ENCODE peak calls at places on chromosomes 12 and 14, in eight cellular contexts. D is activated T-cell treated with anti-CD3 and anti-CD28 coated beads, Interleukin-2, amount 50 U/mL, for 1 hour; K is Ammon's horn; T is body of pancreas; J is activated T-helper 1 cell treated with anti-CD3 and anti-CD28 coated beads, Interleukin-2, amount 50 U/mL, for 16 hours; I is ACHN; F is lower leg skin; L is stimulated activated naive CD4-positive, alpha-beta T cell. P is an unnamed sample.
A peak's percentile ranks its signal among the peaks of the same experiment; 100 is the strongest.

GRCh38 chr14:75794615-75795038 is 133.6 kb downstream of the TTLL5 start:
- DNase-seq in F (no peak), D (no peak), K (peak; percentile 52), J (no peak), I (peak; percentile 27), T (no peak), L (no peak), P (no peak)

GRCh38 chr12:115341442-115341841 is 657.5 kb upstream of the TBX3 start:
- DNase-seq in J (no peak), T (peak; percentile 67), L (no peak), F (peak; percentile 91), K (no peak), I (peak; percentile 95), D (no peak), P (peak; percentile 96)

GRCh38 chr12:62646566-62646965 is 179.9 kb downstream of the MON2 start:
- DNase-seq in L (no peak), F (no peak), J (no peak), I (no peak), T (no peak), K (no peak), D (no peak), P (no peak)

GRCh38 chr12:80268924-80269749 is 169.8 kb downstream of the OTOGL start:
- DNase-seq in K (no peak), J (no peak), I (peak; percentile 94), L (no peak), T (no peak), D (no peak), F (no peak), P (peak; percentile 74)

GRCh38 chr12:100324498-100324897 is 32.4 kb upstream of the SLC17A8 start:
- DNase-seq in T (no peak), J (no peak), I (no peak), K (no peak), D (no peak), F (no peak), L (no peak), P (no peak)

GRCh38 chr12:58393152-58393551 is 451.8 kb downstream of the ATP23 start:
- DNase-seq in J (no peak), D (no peak), F (no peak), I (peak; percentile 87), K (no peak), L (no peak), T (no peak), P (no peak)

GRCh38 chr12:91355150-91356006 is 172.8 kb upstream of the DCN start:
- DNase-seq in T (peak; percentile 77), I (peak; percentile 78), L (peak; percentile 21), K (peak; percentile 91), J (no peak), F (peak; percentile 78), D (peak; percentile 32), P (peak; percentile 65)

GRCh38 chr14:24231263-24232120 is 675 bp downstream of the NEDD8 start:
- DNase-seq in K (no peak), L (no peak), D (no peak), T (no peak), I (no peak), F (no peak), J (no peak), P (no peak)

GRCh38 chr12:99976762-99977161 is 8.0 kb downstream of the ANKS1B start:
- DNase-seq in K (no peak), L (no peak), T (no peak), F (no peak), J (no peak), D (no peak), I (no peak), P (no peak)

GRCh38 chr12:51846911-51847829 is 1.3 kb downstream of the FIGNL2 start:
- DNase-seq in T (peak; percentile 21), L (peak; percentile 24), F (no peak), K (no peak), I (peak; percentile 54), D (peak; percentile 47), J (no peak), P (no peak)

GRCh38 chr14:49467091-49467490 is 119.1 kb downstream of the RPS29 start:
- DNase-seq in K (no peak), T (no peak), D (no peak), I (no peak), L (no peak), F (no peak), J (no peak), P (no peak)

GRCh38 chr14:48008646-48009045 is 333.2 kb upstream of the MDGA2 start:
- DNase-seq in L (no peak), J (no peak), I (no peak), D (no peak), F (no peak), K (no peak), T (no peak), P (no peak)

GRCh38 chr12:43428088-43428600 is 123.9 kb downstream of the ADAMTS20 start:
- DNase-seq in J (no peak), K (no peak), T (no peak), D (no peak), L (no peak), F (no peak), I (no peak), P (no peak)

GRCh38 chr12:122023339-122024131 is 1.9 kb downstream of the BCL7A start:
- DNase-seq in F (peak; percentile 67), T (peak; percentile 91), I (peak; percentile 69), L (peak; percentile 28), D (no peak), J (no peak), K (peak; percentile 76), P (no peak)

GRCh38 chr14:20376071-20376588 is 32.7 kb downstream of the PARP2 start:
- DNase-seq in I (no peak), L (no peak), D (no peak), F (no peak), T (no peak), J (no peak), K (no peak), P (no peak)

GRCh38 chr14:23056956-23057756 is at the start of gene CDH24:
- DNase-seq in D (peak; percentile 74), J (peak; percentile 31), T (peak; percentile 77), K (peak; percentile 69), F (peak; percentile 47), I (peak; percentile 77), L (no peak), P (peak; percentile 78)

GRCh38 chr12:104485651-104486341 is 29.0 kb downstream of the CHST11 start:
- DNase-seq in F (no peak), T (no peak), L (peak; percentile 61), K (no peak), I (no peak), D (peak; percentile 53), J (no peak), P (no peak)

GRCh38 chr12:16437281-16437816 is 89.9 kb downstream of the MGST1 start:
- DNase-seq in I (peak; percentile 72), T (no peak), D (no peak), J (no peak), F (no peak), L (no peak), K (no peak), P (no peak)

GRCh38 chr12:104137175-104137901 is 672 bp downstream of the NFYB start:
- DNase-seq in I (peak; percentile 90), T (peak; percentile 44), K (peak; percentile 26), J (peak; percentile 11), L (peak; percentile 55), D (peak; percentile 63), F (peak; percentile 25), P (peak; percentile 48)

GRCh38 chr12:22543246-22544037 is 900 bp downstream of the C2CD5 start:
- DNase-seq in I (peak; percentile 52), L (peak; percentile 73), T (peak; percentile 78), F (peak; percentile 35), J (peak; percentile 17), D (peak; percentile 48), K (peak; percentile 70), P (no peak)

GRCh38 chr12:87575906-87576305 is 453.3 kb downstream of the C12orf50 start:
- DNase-seq in T (no peak), J (no peak), F (no peak), D (no peak), K (no peak), L (no peak), I (no peak), P (no peak)

GRCh38 chr14:52241102-52241793 is 26.2 kb upstream of the PTGDR start:
- DNase-seq in F (no peak), I (no peak), K (no peak), T (no peak), J (no peak), L (no peak), D (no peak), P (no peak)

GRCh38 chr14:93005838-93006237 is 82.9 kb downstream of the CHGA start:
- DNase-seq in J (no peak), I (no peak), T (no peak), K (peak; percentile 75), D (no peak), F (no peak), L (no peak), P (no peak)

GRCh38 chr12:108519558-108519957 is 4.5 kb downstream of the FICD start:
- DNase-seq in T (no peak), K (no peak), F (no peak), L (no peak), D (no peak), J (no peak), I (no peak), P (no peak)

GRCh38 chr12:23055004-23055403 is 430.0 kb downstream of the ETNK1 start:
- DNase-seq in D (no peak), I (peak; percentile 47), T (peak; percentile 7), L (no peak), K (no peak), F (no peak), J (no peak), P (no peak)

GRCh38 chr14:23793532-23793931 is 157.4 kb downstream of the DHRS2 start:
- DNase-seq in K (no peak), I (no peak), F (no peak), J (no peak), D (no peak), L (no peak), T (peak; percentile 79), P (no peak)

GRCh38 chr14:61101803-61102548 is 120.9 kb downstream of the SLC38A6 start:
- DNase-seq in F (no peak), D (no peak), I (no peak), T (no peak), K (no peak), L (no peak), J (no peak), P (no peak)

GRCh38 chr14:47678157-47678556 is 2.8 kb upstream of the MDGA2 start:
- DNase-seq in D (no peak), F (no peak), T (no peak), K (no peak), J (no peak), L (no peak), I (peak; percentile 18), P (no peak)

P was measured in SJSA1.